ENCODE peak calls at places on chromosomes 16 and 17, in nine cellular contexts. One of them, this sample, is unnamed.

GRCh38 chr17:73802871-73803270 is 158.6 kb upstream of the SDK2 start:
- DNase-seq in NCI-H1105 treated with DMSO at 0.1 percent for 48 hours: no peak
- DNase-seq in WERI-Rb-1: no peak
- DNase-seq in NCI-H1417 treated with DMSO at 0.1 percent for 48 hours: no peak
- DNase-seq in NCI-H69: peak
- DNase-seq in NCI-H1436: no peak
- DNase-seq in IMR-90: no peak
- DNase-seq in glomerular endothelial cell: no peak
- DNase-seq in activated T-cell treated with anti-CD3 and anti-CD28 coated beads, Interleukin-2, amount 50 U/mL, for 72 hours: no peak
- DNase-seq in this sample: no peak

GRCh38 chr16:80989801-80990200 is 16.9 kb downstream of the CMC2 start:
- DNase-seq in NCI-H1105 treated with DMSO at 0.1 percent for 48 hours: no peak
- DNase-seq in WERI-Rb-1: no peak
- DNase-seq in NCI-H1417 treated with DMSO at 0.1 percent for 48 hours: no peak
- DNase-seq in NCI-H69: peak
- DNase-seq in NCI-H1436: no peak
- DNase-seq in IMR-90: peak
- DNase-seq in glomerular endothelial cell: no peak
- DNase-seq in activated T-cell treated with anti-CD3 and anti-CD28 coated beads, Interleukin-2, amount 50 U/mL, for 72 hours: no peak
- DNase-seq in this sample: no peak

GRCh38 chr16:65737831-65738230 is 616.0 kb upstream of the CDH11 start:
- DNase-seq in NCI-H1105 treated with DMSO at 0.1 percent for 48 hours: peak
- DNase-seq in WERI-Rb-1: peak
- DNase-seq in NCI-H1417 treated with DMSO at 0.1 percent for 48 hours: no peak
- DNase-seq in NCI-H69: no peak
- DNase-seq in NCI-H1436: no peak
- DNase-seq in IMR-90: no peak
- DNase-seq in glomerular endothelial cell: no peak
- DNase-seq in activated T-cell treated with anti-CD3 and anti-CD28 coated beads, Interleukin-2, amount 50 U/mL, for 72 hours: no peak
- DNase-seq in this sample: no peak

GRCh38 chr16:75206749-75207451 is at the start of gene CTRB2:
- DNase-seq in NCI-H1105 treated with DMSO at 0.1 percent for 48 hours: no peak
- DNase-seq in WERI-Rb-1: no peak
- DNase-seq in NCI-H1417 treated with DMSO at 0.1 percent for 48 hours: no peak
- DNase-seq in NCI-H69: no peak
- DNase-seq in NCI-H1436: no peak
- DNase-seq in IMR-90: no peak
- DNase-seq in glomerular endothelial cell: no peak
- DNase-seq in activated T-cell treated with anti-CD3 and anti-CD28 coated beads, Interleukin-2, amount 50 U/mL, for 72 hours: no peak
- DNase-seq in this sample: no peak

GRCh38 chr16:84582958-84583516 is 34.8 kb downstream of the COTL1 start:
- DNase-seq in NCI-H1105 treated with DMSO at 0.1 percent for 48 hours: no peak
- DNase-seq in WERI-Rb-1: no peak
- DNase-seq in NCI-H1417 treated with DMSO at 0.1 percent for 48 hours: no peak
- DNase-seq in NCI-H69: no peak
- DNase-seq in NCI-H1436: no peak
- DNase-seq in IMR-90: peak
- DNase-seq in glomerular endothelial cell: no peak
- DNase-seq in activated T-cell treated with anti-CD3 and anti-CD28 coated beads, Interleukin-2, amount 50 U/mL, for 72 hours: no peak
- DNase-seq in this sample: no peak

GRCh38 chr17:27670791-27671590 is 40.0 kb downstream of the LGALS9 start:
- DNase-seq in NCI-H1105 treated with DMSO at 0.1 percent for 48 hours: no peak
- DNase-seq in WERI-Rb-1: no peak
- DNase-seq in NCI-H1417 treated with DMSO at 0.1 percent for 48 hours: no peak
- DNase-seq in NCI-H69: no peak
- DNase-seq in NCI-H1436: no peak
- DNase-seq in IMR-90: no peak
- DNase-seq in glomerular endothelial cell: no peak
- DNase-seq in activated T-cell treated with anti-CD3 and anti-CD28 coated beads, Interleukin-2, amount 50 U/mL, for 72 hours: no peak
- DNase-seq in this sample: no peak

GRCh38 chr16:85649411-85649977 is 36.4 kb downstream of the GSE1 start:
- DNase-seq in NCI-H1105 treated with DMSO at 0.1 percent for 48 hours: peak
- DNase-seq in WERI-Rb-1: no peak
- DNase-seq in NCI-H1417 treated with DMSO at 0.1 percent for 48 hours: peak
- DNase-seq in NCI-H69: peak
- DNase-seq in NCI-H1436: peak
- DNase-seq in IMR-90: no peak
- DNase-seq in glomerular endothelial cell: no peak
- DNase-seq in activated T-cell treated with anti-CD3 and anti-CD28 coated beads, Interleukin-2, amount 50 U/mL, for 72 hours: no peak
- DNase-seq in this sample: no peak

GRCh38 chr16:5487728-5488127 is 390.1 kb upstream of the EEF2KMT start:
- DNase-seq in NCI-H1105 treated with DMSO at 0.1 percent for 48 hours: no peak
- DNase-seq in WERI-Rb-1: no peak
- DNase-seq in NCI-H1417 treated with DMSO at 0.1 percent for 48 hours: no peak
- DNase-seq in NCI-H69: no peak
- DNase-seq in NCI-H1436: no peak
- DNase-seq in IMR-90: no peak
- DNase-seq in glomerular endothelial cell: no peak
- DNase-seq in activated T-cell treated with anti-CD3 and anti-CD28 coated beads, Interleukin-2, amount 50 U/mL, for 72 hours: no peak
- DNase-seq in this sample: no peak

GRCh38 chr17:48180842-48181241 is 73.3 kb downstream of the SNX11 start:
- DNase-seq in NCI-H1105 treated with DMSO at 0.1 percent for 48 hours: no peak
- DNase-seq in WERI-Rb-1: no peak
- DNase-seq in NCI-H1417 treated with DMSO at 0.1 percent for 48 hours: no peak
- DNase-seq in NCI-H69: no peak
- DNase-seq in NCI-H1436: no peak
- DNase-seq in IMR-90: no peak
- DNase-seq in glomerular endothelial cell: no peak
- DNase-seq in activated T-cell treated with anti-CD3 and anti-CD28 coated beads, Interleukin-2, amount 50 U/mL, for 72 hours: no peak
- DNase-seq in this sample: no peak

GRCh38 chr16:3074860-3075545 is 9.6 kb downstream of the IL32 start:
- DNase-seq in NCI-H1105 treated with DMSO at 0.1 percent for 48 hours: no peak
- DNase-seq in WERI-Rb-1: no peak
- DNase-seq in NCI-H1417 treated with DMSO at 0.1 percent for 48 hours: no peak
- DNase-seq in NCI-H69: no peak
- DNase-seq in NCI-H1436: no peak
- DNase-seq in IMR-90: no peak
- DNase-seq in glomerular endothelial cell: no peak
- DNase-seq in activated T-cell treated with anti-CD3 and anti-CD28 coated beads, Interleukin-2, amount 50 U/mL, for 72 hours: peak
- DNase-seq in this sample: no peak

GRCh38 chr16:54628796-54629625 is 301.7 kb upstream of the IRX5 start:
- DNase-seq in NCI-H1105 treated with DMSO at 0.1 percent for 48 hours: no peak
- DNase-seq in WERI-Rb-1: no peak
- DNase-seq in NCI-H1417 treated with DMSO at 0.1 percent for 48 hours: no peak
- DNase-seq in NCI-H69: no peak
- DNase-seq in NCI-H1436: no peak
- DNase-seq in IMR-90: no peak
- DNase-seq in glomerular endothelial cell: no peak
- DNase-seq in activated T-cell treated with anti-CD3 and anti-CD28 coated beads, Interleukin-2, amount 50 U/mL, for 72 hours: no peak
- DNase-seq in this sample: peak

GRCh38 chr17:76983431-76983830 is 115.2 kb downstream of the MGAT5B start:
- DNase-seq in NCI-H1105 treated with DMSO at 0.1 percent for 48 hours: no peak
- DNase-seq in WERI-Rb-1: peak
- DNase-seq in NCI-H1417 treated with DMSO at 0.1 percent for 48 hours: no peak
- DNase-seq in NCI-H69: no peak
- DNase-seq in NCI-H1436: no peak
- DNase-seq in IMR-90: no peak
- DNase-seq in glomerular endothelial cell: no peak
- DNase-seq in activated T-cell treated with anti-CD3 and anti-CD28 coated beads, Interleukin-2, amount 50 U/mL, for 72 hours: no peak
- DNase-seq in this sample: no peak

GRCh38 chr17:61425682-61426481 is 26.2 kb downstream of the TBX2 start:
- DNase-seq in NCI-H1105 treated with DMSO at 0.1 percent for 48 hours: no peak
- DNase-seq in WERI-Rb-1: peak
- DNase-seq in NCI-H1417 treated with DMSO at 0.1 percent for 48 hours: no peak
- DNase-seq in NCI-H69: peak
- DNase-seq in NCI-H1436: peak
- DNase-seq in IMR-90: no peak
- DNase-seq in glomerular endothelial cell: no peak
- DNase-seq in activated T-cell treated with anti-CD3 and anti-CD28 coated beads, Interleukin-2, amount 50 U/mL, for 72 hours: no peak
- DNase-seq in this sample: no peak

This sample was measured in NCI-H748 treated with DMSO at 0.1 percent for 48 hours.